ENCODE peak calls at places on chromosomes 16 and 17, in ten cellular contexts. J is GM13976, H is GDM1, E is head of caudate nucleus, S is HL-60, W is HS-5, F is GF-D8, K is HT1080, U is uterus, Q is fibroblast of lung. Y is an unnamed sample.

GRCh38 chr16:56013962-56014552 is 138.9 kb upstream of the CES5A start:
- DNase-seq in J (peak; percentile 10), H (no peak), E (peak; percentile 20), S (peak; percentile 11), W (no peak), F (no peak), K (peak; percentile 21), U (no peak), Q (peak; percentile 0), Y (no peak)

GRCh38 chr17:64773836-64774761 is 112.0 kb upstream of the SMURF2 start:
- DNase-seq in J (peak; percentile 70), H (no peak), E (no peak), S (no peak), W (peak; percentile 22), F (no peak), K (peak; percentile 63), U (no peak), Q (peak; percentile 57), Y (peak; percentile 41)

GRCh38 chr17:2212328-2212981 is 91.1 kb downstream of the SMG6 start:
- DNase-seq in J (no peak), H (no peak), E (no peak), S (no peak), W (no peak), F (no peak), K (no peak), U (peak; percentile 74), Q (peak; percentile 83), Y (peak; percentile 98)

GRCh38 chr16:53528797-53529196 is 25.8 kb upstream of the AKTIP start:
- DNase-seq in J (no peak), H (no peak), E (no peak), S (no peak), W (no peak), F (no peak), K (no peak), U (no peak), Q (no peak), Y (no peak)

GRCh38 chr16:72938426-72939164 is 109.3 kb downstream of the ZFHX3 start:
- DNase-seq in J (no peak), H (peak; percentile 28), E (peak; percentile 32), S (peak; percentile 4), W (no peak), F (no peak), K (peak; percentile 46), U (peak; percentile 84), Q (peak; percentile 94), Y (peak; percentile 84)

GRCh38 chr17:83193336-83194188 is 114.2 kb downstream of the METRNL start:
- DNase-seq in J (no peak), H (no peak), E (peak; percentile 6), S (no peak), W (no peak), F (peak; percentile 69), K (no peak), U (peak; percentile 11), Q (no peak), Y (peak; percentile 51)

GRCh38 chr17:44926841-44927525 is 11.7 kb upstream of the GFAP start:
- DNase-seq in J (no peak), H (no peak), E (no peak), S (peak; percentile 30), W (no peak), F (no peak), K (no peak), U (no peak), Q (no peak), Y (no peak)

GRCh38 chr16:28311913-28312312 is 19.6 kb downstream of the SBK1 start:
- DNase-seq in J (no peak), H (no peak), E (no peak), S (no peak), W (no peak), F (no peak), K (no peak), U (no peak), Q (no peak), Y (no peak)

GRCh38 chr17:80169784-80170500 is at the start of gene CARD14:
- DNase-seq in J (peak; percentile 18), H (no peak), E (no peak), S (no peak), W (no peak), F (no peak), K (no peak), U (no peak), Q (no peak), Y (no peak)

GRCh38 chr16:84396537-84397008 is 28.2 kb downstream of the ATP2C2 start:
- DNase-seq in J (no peak), H (no peak), E (no peak), S (no peak), W (no peak), F (no peak), K (peak; percentile 28), U (no peak), Q (no peak), Y (peak; percentile 8)

GRCh38 chr17:14205992-14206461 is 30.6 kb downstream of the CDRT15 start:
- DNase-seq in J (no peak), H (no peak), E (no peak), S (no peak), W (no peak), F (no peak), K (peak; percentile 66), U (no peak), Q (no peak), Y (no peak)

GRCh38 chr17:869567-870530 is 87.7 kb downstream of the MRM3 start:
- DNase-seq in J (no peak), H (no peak), E (peak; percentile 13), S (no peak), W (no peak), F (no peak), K (peak; percentile 15), U (peak; percentile 73), Q (peak; percentile 60), Y (peak; percentile 85)

GRCh38 chr17:7673239-7673638 is 14.1 kb downstream of the TP53 start:
- DNase-seq in J (no peak), H (no peak), E (no peak), S (no peak), W (no peak), F (no peak), K (peak; percentile 25), U (no peak), Q (peak; percentile 14), Y (no peak)

GRCh38 chr16:85210423-85211169 is 98.3 kb upstream of the CIBAR2 start:
- DNase-seq in J (no peak), H (no peak), E (no peak), S (no peak), W (peak; percentile 30), F (no peak), K (peak; percentile 75), U (no peak), Q (peak; percentile 86), Y (peak; percentile 91)

GRCh38 chr17:49029841-49030240 is 32.7 kb downstream of the IGF2BP1 start:
- DNase-seq in J (no peak), H (no peak), E (no peak), S (no peak), W (no peak), F (no peak), K (peak; percentile 9), U (no peak), Q (no peak), Y (peak; percentile 54)

GRCh38 chr17:55770220-55770870 is 19.5 kb downstream of the PCTP start:
- DNase-seq in J (peak; percentile 49), H (no peak), E (no peak), S (no peak), W (peak; percentile 29), F (peak; percentile 19), K (peak; percentile 42), U (no peak), Q (peak; percentile 80), Y (peak; percentile 36)

GRCh38 chr17:77382966-77383612 is 242.3 kb downstream of the SEC14L1 start:
- DNase-seq in J (no peak), H (no peak), E (no peak), S (no peak), W (no peak), F (no peak), K (no peak), U (peak; percentile 33), Q (peak; percentile 96), Y (peak; percentile 59)

Y was measured in astrocyte.